ENCODE peak calls at places on chromosomes 7 and 10, in seven cellular contexts. One of them, this sample, is unnamed.

GRCh38 chr7:39493929-39494328 is 72.3 kb upstream of the YAE1 start:
- DNase-seq in CD8-positive, alpha-beta T cell: no peak
- DNase-seq in cardiac muscle cell: no peak
- DNase-seq in heart right ventricle: no peak
- DNase-seq in breast epithelium: no peak
- DNase-seq in brain microvascular endothelial cell: no peak
- DNase-seq in IMR-90: no peak
- DNase-seq in this sample: no peak

GRCh38 chr7:87574630-87575029 is 26.1 kb downstream of the ABCB1 start:
- DNase-seq in CD8-positive, alpha-beta T cell: no peak
- DNase-seq in cardiac muscle cell: peak
- DNase-seq in brain microvascular endothelial cell: no peak
- DNase-seq in IMR-90: peak
- DNase-seq in heart right ventricle: no peak
- DNase-seq in breast epithelium: no peak
- DNase-seq in this sample: peak

GRCh38 chr7:5420841-5421625 is 2.6 kb downstream of the TNRC18 start:
- DNase-seq in cardiac muscle cell: no peak
- DNase-seq in heart right ventricle: peak
- DNase-seq in IMR-90: no peak
- DNase-seq in CD8-positive, alpha-beta T cell: no peak
- DNase-seq in breast epithelium: no peak
- DNase-seq in brain microvascular endothelial cell: no peak
- DNase-seq in this sample: peak

GRCh38 chr7:13990319-13990983 is 985 bp upstream of the ETV1 start:
- DNase-seq in brain microvascular endothelial cell: peak
- DNase-seq in breast epithelium: no peak
- DNase-seq in heart right ventricle: peak
- DNase-seq in IMR-90: peak
- DNase-seq in cardiac muscle cell: peak
- DNase-seq in CD8-positive, alpha-beta T cell: peak
- DNase-seq in this sample: peak

GRCh38 chr7:115678049-115678982 is 352.2 kb downstream of the TFEC start:
- DNase-seq in heart right ventricle: no peak
- DNase-seq in CD8-positive, alpha-beta T cell: no peak
- DNase-seq in cardiac muscle cell: peak
- DNase-seq in IMR-90: peak
- DNase-seq in breast epithelium: no peak
- DNase-seq in brain microvascular endothelial cell: peak
- DNase-seq in this sample: no peak

GRCh38 chr10:5466451-5466996 is 32.8 kb downstream of the CALML5 start:
- DNase-seq in IMR-90: peak
- DNase-seq in breast epithelium: peak
- DNase-seq in brain microvascular endothelial cell: no peak
- DNase-seq in CD8-positive, alpha-beta T cell: no peak
- DNase-seq in cardiac muscle cell: peak
- DNase-seq in heart right ventricle: no peak
- DNase-seq in this sample: no peak

GRCh38 chr7:111011500-111011899 is 79.4 kb upstream of the LRRN3 start:
- DNase-seq in brain microvascular endothelial cell: peak
- DNase-seq in heart right ventricle: no peak
- DNase-seq in CD8-positive, alpha-beta T cell: no peak
- DNase-seq in IMR-90: no peak
- DNase-seq in cardiac muscle cell: no peak
- DNase-seq in breast epithelium: no peak
- DNase-seq in this sample: no peak

GRCh38 chr10:75660833-75661232 is 229.4 kb downstream of the LRMDA start:
- DNase-seq in heart right ventricle: no peak
- DNase-seq in IMR-90: no peak
- DNase-seq in cardiac muscle cell: no peak
- DNase-seq in brain microvascular endothelial cell: no peak
- DNase-seq in breast epithelium: no peak
- DNase-seq in CD8-positive, alpha-beta T cell: no peak
- DNase-seq in this sample: no peak

GRCh38 chr10:27297848-27298524 is 57.4 kb upstream of the ACBD5 start:
- DNase-seq in IMR-90: no peak
- DNase-seq in brain microvascular endothelial cell: no peak
- DNase-seq in heart right ventricle: no peak
- DNase-seq in CD8-positive, alpha-beta T cell: no peak
- DNase-seq in cardiac muscle cell: no peak
- DNase-seq in breast epithelium: no peak
- DNase-seq in this sample: peak

GRCh38 chr7:121872831-121873764 is at the start of gene PTPRZ1:
- DNase-seq in IMR-90: peak
- DNase-seq in CD8-positive, alpha-beta T cell: no peak
- DNase-seq in heart right ventricle: peak
- DNase-seq in breast epithelium: no peak
- DNase-seq in cardiac muscle cell: peak
- DNase-seq in brain microvascular endothelial cell: no peak
- DNase-seq in this sample: no peak

GRCh38 chr10:77532068-77532467 is 105.5 kb downstream of the KCNMA1 start:
- DNase-seq in brain microvascular endothelial cell: peak
- DNase-seq in CD8-positive, alpha-beta T cell: no peak
- DNase-seq in cardiac muscle cell: peak
- DNase-seq in heart right ventricle: no peak
- DNase-seq in IMR-90: peak
- DNase-seq in breast epithelium: no peak
- DNase-seq in this sample: no peak

GRCh38 chr7:151076863-151077704 is 3.5 kb downstream of the FASTK start:
- DNase-seq in CD8-positive, alpha-beta T cell: no peak
- DNase-seq in cardiac muscle cell: peak
- DNase-seq in breast epithelium: no peak
- DNase-seq in heart right ventricle: no peak
- DNase-seq in brain microvascular endothelial cell: no peak
- DNase-seq in IMR-90: no peak
- DNase-seq in this sample: peak

GRCh38 chr10:74118794-74119193 is 31.8 kb downstream of the AP3M1 start:
- DNase-seq in heart right ventricle: no peak
- DNase-seq in IMR-90: no peak
- DNase-seq in brain microvascular endothelial cell: no peak
- DNase-seq in breast epithelium: no peak
- DNase-seq in CD8-positive, alpha-beta T cell: no peak
- DNase-seq in cardiac muscle cell: no peak
- DNase-seq in this sample: no peak

GRCh38 chr10:30705086-30705624 is 75.6 kb upstream of the LYZL2 start:
- DNase-seq in brain microvascular endothelial cell: no peak
- DNase-seq in CD8-positive, alpha-beta T cell: peak
- DNase-seq in heart right ventricle: no peak
- DNase-seq in breast epithelium: no peak
- DNase-seq in IMR-90: no peak
- DNase-seq in cardiac muscle cell: no peak
- DNase-seq in this sample: peak

GRCh38 chr10:90302758-90303443 is 554.9 kb downstream of the HTR7 start:
- DNase-seq in breast epithelium: no peak
- DNase-seq in brain microvascular endothelial cell: no peak
- DNase-seq in heart right ventricle: peak
- DNase-seq in IMR-90: no peak
- DNase-seq in cardiac muscle cell: no peak
- DNase-seq in CD8-positive, alpha-beta T cell: no peak
- DNase-seq in this sample: no peak

GRCh38 chr7:123492485-123492884 is 41.9 kb downstream of the IQUB start:
- DNase-seq in CD8-positive, alpha-beta T cell: no peak
- DNase-seq in heart right ventricle: no peak
- DNase-seq in IMR-90: no peak
- DNase-seq in cardiac muscle cell: no peak
- DNase-seq in brain microvascular endothelial cell: no peak
- DNase-seq in breast epithelium: no peak
- DNase-seq in this sample: peak

GRCh38 chr10:43942096-43942885 is 293.6 kb upstream of the ZNF32 start:
- DNase-seq in heart right ventricle: no peak
- DNase-seq in brain microvascular endothelial cell: no peak
- DNase-seq in breast epithelium: no peak
- DNase-seq in CD8-positive, alpha-beta T cell: peak
- DNase-seq in IMR-90: no peak
- DNase-seq in cardiac muscle cell: peak
- DNase-seq in this sample: no peak

GRCh38 chr7:135801045-135801693 is 52.6 kb upstream of the FAM180A start:
- DNase-seq in CD8-positive, alpha-beta T cell: no peak
- DNase-seq in brain microvascular endothelial cell: peak
- DNase-seq in heart right ventricle: no peak
- DNase-seq in cardiac muscle cell: peak
- DNase-seq in breast epithelium: no peak
- DNase-seq in IMR-90: peak
- DNase-seq in this sample: peak

GRCh38 chr10:115972426-115972825 is 300.6 kb downstream of the GFRA1 start:
- DNase-seq in cardiac muscle cell: no peak
- DNase-seq in IMR-90: no peak
- DNase-seq in heart right ventricle: no peak
- DNase-seq in CD8-positive, alpha-beta T cell: no peak
- DNase-seq in brain microvascular endothelial cell: no peak
- DNase-seq in breast epithelium: no peak
- DNase-seq in this sample: no peak

GRCh38 chr10:116160271-116160670 is 112.7 kb downstream of the GFRA1 start:
- DNase-seq in breast epithelium: no peak
- DNase-seq in heart right ventricle: no peak
- DNase-seq in cardiac muscle cell: no peak
- DNase-seq in IMR-90: no peak
- DNase-seq in CD8-positive, alpha-beta T cell: no peak
- DNase-seq in brain microvascular endothelial cell: no peak
- DNase-seq in this sample: no peak

GRCh38 chr7:29414216-29414615 is 149.4 kb upstream of the PRR15 start:
- DNase-seq in heart right ventricle: no peak
- DNase-seq in brain microvascular endothelial cell: no peak
- DNase-seq in breast epithelium: no peak
- DNase-seq in IMR-90: no peak
- DNase-seq in CD8-positive, alpha-beta T cell: no peak
- DNase-seq in cardiac muscle cell: no peak
- DNase-seq in this sample: no peak

GRCh38 chr7:107890962-107891618 is at the start of gene DLD:
- DNase-seq in breast epithelium: peak
- DNase-seq in IMR-90: peak
- DNase-seq in brain microvascular endothelial cell: peak
- DNase-seq in CD8-positive, alpha-beta T cell: peak
- DNase-seq in cardiac muscle cell: peak
- DNase-seq in heart right ventricle: peak
- DNase-seq in this sample: peak
- TF ChIP-seq CTCF in breast epithelium: no peak
- TF ChIP-seq CTCF in IMR-90: no peak
- TF ChIP-seq CTCF in brain microvascular endothelial cell: no peak
- TF ChIP-seq CTCF in CD8-positive, alpha-beta T cell: no peak
- TF ChIP-seq CTCF in cardiac muscle cell: no peak
- TF ChIP-seq CTCF in heart right ventricle: peak
- TF ChIP-seq CTCF in this sample: no peak

DNA sequence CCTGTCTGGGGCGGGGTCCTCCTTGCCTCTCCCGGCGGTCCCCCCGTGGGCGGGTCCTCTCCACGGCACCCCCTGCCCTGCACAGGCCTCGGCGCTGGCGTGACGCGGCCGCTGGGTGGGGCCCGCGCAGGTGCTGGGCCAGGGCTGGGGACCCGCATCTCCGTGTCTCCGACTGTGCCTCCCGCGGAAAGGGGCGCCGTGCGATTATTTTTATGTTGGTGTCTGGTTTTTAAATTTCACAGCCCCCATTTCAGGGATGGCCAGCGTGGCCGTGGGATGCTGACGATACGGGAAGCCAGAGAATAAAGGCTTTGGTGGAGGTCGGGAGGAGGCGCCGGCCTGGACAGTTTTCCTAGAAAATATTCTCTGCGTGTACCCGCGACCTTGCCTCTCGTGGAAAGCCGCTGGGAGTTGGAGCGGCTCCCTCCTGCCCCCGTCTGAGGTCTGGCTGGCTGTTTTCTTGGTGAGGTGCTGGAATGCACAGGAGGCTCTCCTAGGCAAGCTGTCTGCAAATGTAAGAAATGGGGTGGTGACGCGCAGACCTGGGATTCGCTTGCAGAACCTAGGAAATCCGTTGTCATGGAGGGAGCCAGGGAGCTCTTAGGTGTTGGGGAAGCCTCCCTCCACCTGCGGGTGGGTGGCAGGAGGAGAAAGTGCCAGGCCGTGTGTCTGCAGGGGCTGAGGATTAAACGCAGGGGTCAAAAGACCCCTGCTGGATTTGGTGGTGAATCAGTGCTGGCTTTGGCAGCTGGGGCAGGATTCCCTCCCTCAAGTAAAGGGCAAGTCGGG is 28.7 kb upstream of the JAKMIP3 start:
- DNase-seq in brain microvascular endothelial cell: no peak
- DNase-seq in breast epithelium: no peak
- DNase-seq in heart right ventricle: peak
- DNase-seq in CD8-positive, alpha-beta T cell: no peak
- DNase-seq in IMR-90: no peak
- DNase-seq in cardiac muscle cell: no peak
- DNase-seq in this sample: no peak
- TF ChIP-seq CTCF in brain microvascular endothelial cell: no peak
- TF ChIP-seq CTCF in breast epithelium: no peak
- TF ChIP-seq CTCF in heart right ventricle: peak
- TF ChIP-seq CTCF in CD8-positive, alpha-beta T cell: no peak
- TF ChIP-seq CTCF in IMR-90: no peak
- TF ChIP-seq CTCF in cardiac muscle cell: no peak
- TF ChIP-seq CTCF in this sample: no peak

DNA sequence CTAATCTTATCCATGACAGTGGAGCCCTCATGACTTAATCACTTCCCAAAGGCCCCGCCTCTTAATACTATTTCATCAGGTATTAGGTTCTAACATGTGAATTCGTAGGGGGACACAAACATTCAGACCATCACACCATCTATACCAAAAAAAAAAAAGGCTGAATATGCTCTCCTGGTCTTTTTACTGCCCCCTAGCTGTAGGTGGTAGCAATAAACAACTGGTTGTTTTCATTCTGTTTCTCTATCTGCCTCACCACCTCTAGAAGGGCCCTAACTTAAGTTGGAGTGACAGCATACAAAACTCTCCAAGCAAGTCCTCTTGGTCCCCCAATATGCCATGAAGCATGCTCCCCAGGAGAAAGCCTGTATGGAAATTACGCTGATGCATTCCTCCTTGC is 94.1 kb downstream of the GRM8 start:
- DNase-seq in IMR-90: no peak
- DNase-seq in cardiac muscle cell: no peak
- DNase-seq in breast epithelium: no peak
- DNase-seq in brain microvascular endothelial cell: no peak
- DNase-seq in CD8-positive, alpha-beta T cell: no peak
- DNase-seq in heart right ventricle: no peak
- DNase-seq in this sample: peak
- TF ChIP-seq CTCF in IMR-90: no peak
- TF ChIP-seq CTCF in cardiac muscle cell: no peak
- TF ChIP-seq CTCF in breast epithelium: no peak
- TF ChIP-seq CTCF in brain microvascular endothelial cell: no peak
- TF ChIP-seq CTCF in CD8-positive, alpha-beta T cell: peak
- TF ChIP-seq CTCF in heart right ventricle: no peak
- TF ChIP-seq CTCF in this sample: peak

GRCh38 chr7:155399577-155399976 is 58.4 kb upstream of the EN2 start:
- DNase-seq in cardiac muscle cell: no peak
- DNase-seq in heart right ventricle: no peak
- DNase-seq in brain microvascular endothelial cell: no peak
- DNase-seq in CD8-positive, alpha-beta T cell: no peak
- DNase-seq in IMR-90: no peak
- DNase-seq in breast epithelium: no peak
- DNase-seq in this sample: no peak

GRCh38 chr7:155396661-155397060 is 61.3 kb upstream of the EN2 start:
- DNase-seq in cardiac muscle cell: no peak
- DNase-seq in breast epithelium: no peak
- DNase-seq in heart right ventricle: no peak
- DNase-seq in brain microvascular endothelial cell: no peak
- DNase-seq in CD8-positive, alpha-beta T cell: no peak
- DNase-seq in IMR-90: no peak
- DNase-seq in this sample: no peak

GRCh38 chr7:155395176-155395797 is 62.6 kb upstream of the EN2 start:
- DNase-seq in heart right ventricle: no peak
- DNase-seq in cardiac muscle cell: no peak
- DNase-seq in brain microvascular endothelial cell: no peak
- DNase-seq in CD8-positive, alpha-beta T cell: no peak
- DNase-seq in IMR-90: no peak
- DNase-seq in breast epithelium: no peak
- DNase-seq in this sample: no peak

GRCh38 chr7:155401884-155402283 is 56.0 kb upstream of the EN2 start:
- DNase-seq in IMR-90: no peak
- DNase-seq in heart right ventricle: no peak
- DNase-seq in CD8-positive, alpha-beta T cell: no peak
- DNase-seq in brain microvascular endothelial cell: no peak
- DNase-seq in breast epithelium: no peak
- DNase-seq in cardiac muscle cell: no peak
- DNase-seq in this sample: no peak

GRCh38 chr7:155398944-155399343 is 59.0 kb upstream of the EN2 start:
- DNase-seq in CD8-positive, alpha-beta T cell: no peak
- DNase-seq in breast epithelium: no peak
- DNase-seq in IMR-90: no peak
- DNase-seq in brain microvascular endothelial cell: no peak
- DNase-seq in heart right ventricle: no peak
- DNase-seq in cardiac muscle cell: no peak
- DNase-seq in this sample: peak
- TF ChIP-seq CTCF in CD8-positive, alpha-beta T cell: no peak
- TF ChIP-seq CTCF in breast epithelium: no peak
- TF ChIP-seq CTCF in IMR-90: no peak
- TF ChIP-seq CTCF in brain microvascular endothelial cell: peak
- TF ChIP-seq CTCF in heart right ventricle: no peak
- TF ChIP-seq CTCF in cardiac muscle cell: no peak
- TF ChIP-seq CTCF in this sample: peak